ENCODE peak calls at places on chromosome 10, in nine cellular contexts. T, S, F, A, D, P, I, M and X are unnamed samples.

GRCh38 chr10:91050371-91051034 is 129.6 kb upstream of the ANKRD1 start:
- DNase-seq in S (no peak), A (no peak), T (no peak), M (no peak), D (no peak), P (no peak), I (no peak), F (no peak), X (peak; percentile 36)

GRCh38 chr10:11546581-11546980 is 64.9 kb downstream of the USP6NL start:
- DNase-seq in T (peak; percentile 57), I (no peak), D (no peak), M (peak; percentile 7), P (no peak), A (no peak), S (no peak), F (no peak), X (peak; percentile 73)

GRCh38 chr10:61486738-61487396 is 33.7 kb upstream of the TMEM26 start:
- DNase-seq in T (no peak), I (no peak), S (no peak), M (peak; percentile 66), A (peak; percentile 25), P (no peak), D (peak; percentile 78), F (peak; percentile 68), X (peak; percentile 87)

GRCh38 chr10:124721295-124722052 is 22.7 kb downstream of the FAM53B start:
- DNase-seq in A (no peak), T (no peak), F (peak; percentile 47), M (no peak), D (no peak), S (no peak), I (no peak), P (no peak), X (no peak)

GRCh38 chr10:97508342-97508741 is 9.6 kb downstream of the UBTD1 start:
- DNase-seq in P (no peak), A (peak; percentile 70), D (peak; percentile 76), M (peak; percentile 24), F (peak; percentile 67), S (no peak), T (peak; percentile 32), I (no peak), X (peak; percentile 49)

GRCh38 chr10:29120216-29120615 is 168.7 kb upstream of the LYZL1 start:
- DNase-seq in D (peak; percentile 50), T (peak; percentile 50), A (peak; percentile 54), I (no peak), F (peak; percentile 75), S (peak; percentile 61), P (peak; percentile 36), M (peak; percentile 81), X (peak; percentile 84)

GRCh38 chr10:80289451-80290287 is at the start of gene MAT1A:
- DNase-seq in A (no peak), S (peak; percentile 56), F (peak; percentile 33), T (no peak), I (peak; percentile 77), M (no peak), P (no peak), D (peak; percentile 10), X (peak; percentile 11)

GRCh38 chr10:129438024-129438423 is 29.0 kb upstream of the MGMT start:
- DNase-seq in I (no peak), M (no peak), F (no peak), D (no peak), P (no peak), S (no peak), T (no peak), A (no peak), X (no peak)

GRCh38 chr10:120478401-120478800 is 21.4 kb downstream of the PLPP4 start:
- DNase-seq in F (no peak), I (no peak), A (peak; percentile 34), M (no peak), S (no peak), T (no peak), D (no peak), P (no peak), X (peak; percentile 23)

DNA sequence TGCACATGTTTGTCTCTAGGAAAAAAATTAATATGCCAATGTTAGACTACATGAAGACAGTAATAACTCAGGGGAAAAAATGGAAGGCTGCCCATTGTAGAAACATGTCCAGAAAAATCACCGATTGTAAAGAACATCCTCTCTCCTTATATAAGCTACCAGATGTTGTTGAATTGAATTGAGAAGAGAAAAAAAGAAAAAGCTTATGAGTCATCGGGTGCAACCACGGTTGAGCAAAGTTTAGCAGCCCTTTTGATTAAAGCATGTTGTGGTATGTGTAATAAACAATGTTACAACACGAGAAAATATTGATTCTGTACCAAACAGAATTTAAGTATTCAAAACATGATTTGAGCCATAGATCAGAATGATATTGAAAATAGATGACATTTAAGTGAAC is 102.3 kb upstream of the ARHGAP21 start:
- DNase-seq in M (peak; percentile 48), I (no peak), D (peak; percentile 88), S (peak; percentile 21), P (peak; percentile 46), T (peak; percentile 53), A (peak; percentile 87), F (peak; percentile 86), X (peak; percentile 91)
- H3K4me3 ChIP-seq in M (peak overlapping the region; percentile 25), I (no peak overlapping the region), D (peak overlapping the region; percentile 16), S (no peak overlapping the region), P (no peak overlapping the region), T (no peak overlapping the region), A (no peak overlapping the region), F (no peak overlapping the region), X (peak overlapping the region; percentile 45)

GRCh38 chr10:42755591-42756093 is 27.0 kb upstream of the BMS1 start:
- DNase-seq in D (no peak), M (no peak), S (no peak), A (no peak), F (no peak), P (no peak), T (no peak), I (no peak), X (no peak)

GRCh38 chr10:42753507-42754154 is 29.0 kb upstream of the BMS1 start:
- DNase-seq in M (no peak), F (no peak), S (peak; percentile 55), A (no peak), D (no peak), P (no peak), I (no peak), T (no peak), X (no peak)

GRCh38 chr10:42754155-42755027 is 28.2 kb upstream of the BMS1 start:
- DNase-seq in F (peak; percentile 30), S (peak; percentile 53), I (peak; percentile 43), A (no peak), T (no peak), D (peak; percentile 9), M (no peak), P (no peak), X (peak; percentile 27)

GRCh38 chr10:42753126-42753506 is 29.5 kb upstream of the BMS1 start:
- DNase-seq in S (peak; percentile 82), I (peak; percentile 88), M (peak; percentile 89), T (peak; percentile 8), A (peak; percentile 67), D (peak; percentile 78), F (peak; percentile 82), P (peak; percentile 16), X (peak; percentile 75)

DNA sequence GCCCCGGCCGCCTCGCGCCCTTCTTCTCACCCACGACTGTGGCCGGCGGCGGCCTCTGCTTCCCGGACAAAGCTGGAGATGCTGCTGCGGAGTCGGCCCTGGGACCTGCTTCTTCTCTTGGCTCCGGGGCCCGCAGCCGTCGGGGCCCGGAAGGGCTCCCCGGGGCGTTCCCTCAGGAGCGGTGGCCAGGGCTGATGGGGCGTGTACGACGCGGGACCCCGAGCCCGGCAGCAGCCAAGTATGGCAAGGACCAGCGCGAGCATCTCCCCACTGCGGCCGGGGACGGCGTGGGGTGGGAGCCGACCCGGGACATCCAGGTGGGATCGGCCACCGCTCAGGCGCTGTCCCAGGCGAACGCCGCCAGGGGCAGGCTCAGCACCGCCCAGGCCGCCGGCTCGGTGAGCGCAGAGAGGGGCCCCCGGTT is 27.6 kb upstream of the BMS1 start:
- DNase-seq in F (no peak), S (peak; percentile 17), M (no peak), D (no peak), T (no peak), A (no peak), I (no peak), P (no peak), X (no peak)
- TF ChIP-seq CTCF in F (peak; percentile 9), S (peak; percentile 18), M (no peak), D (no peak), T (no peak), A (no peak), I (no peak), P (no peak), X (no peak)

GRCh38 chr10:87861034-87861433 is 2.3 kb downstream of the KLLN start:
- DNase-seq in P (no peak), I (no peak), T (no peak), M (no peak), F (no peak), A (no peak), S (peak; percentile 19), D (no peak), X (no peak)
- H3K4me3 ChIP-seq in P (no peak overlapping the region), I (no peak overlapping the region), T (no peak overlapping the region), M (peak overlapping the region; percentile 94), F (peak overlapping the region; percentile 98), A (no peak overlapping the region), S (no peak overlapping the region), D (peak overlapping the region; percentile 85), X (peak overlapping the region; percentile 93)

DNA sequence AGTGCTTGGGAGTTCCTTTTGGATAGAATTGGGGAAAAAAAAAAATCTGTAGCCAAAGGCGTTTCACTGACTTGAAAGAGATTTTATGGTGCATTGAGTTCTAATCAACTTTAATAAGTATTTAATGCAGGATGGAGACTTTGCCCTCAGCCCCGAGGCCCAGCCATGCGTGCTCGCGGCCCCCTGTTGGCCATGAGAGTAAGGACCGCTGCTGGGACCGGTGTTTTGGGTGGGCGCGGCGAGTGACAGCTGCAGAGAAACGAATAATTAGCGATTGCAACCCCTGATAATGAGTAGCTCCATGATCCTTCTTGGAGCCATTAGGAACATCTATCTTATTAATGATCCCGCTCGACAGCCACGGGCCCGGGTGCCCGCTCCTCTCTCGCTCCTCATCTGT is 347.4 kb downstream of the RPS24 start:
- DNase-seq in T (no peak), S (no peak), F (no peak), D (no peak), I (no peak), P (no peak), M (no peak), A (no peak), X (no peak)
- TF ChIP-seq CTCF in T (peak; percentile 45), S (peak; percentile 22), F (peak; percentile 41), D (peak; percentile 23), I (no peak), P (peak; percentile 38), M (peak; percentile 78), A (peak; percentile 22), X (peak; percentile 45)

DNA sequence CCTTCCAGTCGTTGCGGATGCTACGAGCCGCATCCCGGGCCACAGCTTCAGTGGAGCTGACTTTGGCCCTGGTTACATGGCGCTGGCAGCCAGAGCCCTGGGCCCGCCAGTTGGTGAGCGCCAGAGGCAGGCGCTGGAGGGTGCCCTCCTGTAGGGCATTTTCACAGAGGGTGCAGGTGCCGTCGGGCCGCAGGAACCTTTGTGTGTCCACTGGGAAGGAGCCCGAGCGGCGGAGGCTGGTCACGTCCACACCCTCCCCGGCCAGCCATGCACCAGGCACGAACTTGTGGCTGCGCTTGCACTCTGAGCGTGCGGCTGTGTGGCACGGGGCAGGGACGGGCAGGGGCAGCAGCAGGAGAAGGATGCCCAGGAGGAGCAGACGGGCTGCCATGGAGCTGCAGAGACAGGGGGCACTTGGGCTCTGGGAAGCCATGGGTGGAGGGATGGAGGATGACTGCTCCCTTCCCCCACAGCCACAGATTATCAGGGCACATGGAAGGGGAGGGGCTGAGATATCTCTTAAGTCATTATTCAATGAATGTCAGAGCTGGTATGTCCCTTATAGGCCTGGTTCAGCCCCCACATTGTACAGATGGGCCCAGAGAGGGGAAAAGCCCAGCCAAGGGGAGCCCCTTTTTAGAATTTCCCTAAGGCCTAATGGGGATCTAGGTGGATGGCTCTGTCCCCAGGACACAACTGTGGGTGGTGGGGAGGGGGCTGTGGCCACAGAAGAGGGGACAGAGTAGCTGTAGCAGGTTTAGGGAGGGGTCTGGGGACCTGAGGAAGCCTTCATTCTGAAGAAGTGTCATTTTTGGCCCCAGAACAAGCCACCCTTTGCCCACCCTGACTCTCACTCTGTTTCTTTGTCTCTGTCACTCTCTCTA is 1.8 kb downstream of the PRF1 start:
- DNase-seq in D (no peak), M (no peak), S (no peak), F (no peak), T (no peak), I (no peak), P (no peak), A (no peak), X (no peak)
- H3K4me3 ChIP-seq in D (no peak overlapping the region), M (no peak overlapping the region), S (no peak overlapping the region), F (no peak overlapping the region), T (no peak overlapping the region), I (no peak overlapping the region), P (no peak overlapping the region), A (no peak overlapping the region), X (no peak overlapping the region)